ENCODE peak calls at places on chromosomes 5 and 9, in four cellular contexts. One of them, this sample, is unnamed. For H3K4me1, the result is how much of the 10 kb centered on the place peaks cover.

GRCh38 chr5:55062039-55062779 is 38.2 kb downstream of the GZMK start:
- DNase-seq in ovary: no peak
- DNase-seq in tibial artery: no peak
- DNase-seq in astrocyte: no peak
- DNase-seq in this sample: peak

GRCh38 chr5:106172681-106173532 is 1497.8 kb downstream of the EFNA5 start:
- DNase-seq in ovary: no peak
- DNase-seq in tibial artery: no peak
- DNase-seq in astrocyte: peak
- DNase-seq in this sample: no peak

GRCh38 chr9:34957492-34958410 is at the start of gene PHF24:
- DNase-seq in ovary: no peak
- DNase-seq in tibial artery: no peak
- DNase-seq in astrocyte: no peak
- DNase-seq in this sample: peak

GRCh38 chr9:126276056-126276728 is 50.4 kb upstream of the MVB12B start:
- DNase-seq in ovary: no peak
- DNase-seq in tibial artery: no peak
- DNase-seq in astrocyte: no peak
- DNase-seq in this sample: no peak

GRCh38 chr5:81402180-81402930 is 8.4 kb upstream of the ACOT12 start:
- DNase-seq in ovary: no peak
- DNase-seq in tibial artery: no peak
- DNase-seq in astrocyte: no peak
- DNase-seq in this sample: no peak

GRCh38 chr5:141742866-141743651 is 61.0 kb upstream of the ARAP3 start:
- DNase-seq in ovary: no peak
- DNase-seq in tibial artery: no peak
- DNase-seq in astrocyte: peak
- DNase-seq in this sample: no peak

GRCh38 chr5:135526924-135527323 is 8.8 kb downstream of the NEUROG1 start:
- DNase-seq in ovary: no peak
- DNase-seq in tibial artery: no peak
- DNase-seq in astrocyte: no peak
- DNase-seq in this sample: no peak

GRCh38 chr5:57692582-57693487 is 210.2 kb upstream of the ACTBL2 start:
- DNase-seq in ovary: peak
- DNase-seq in tibial artery: peak
- DNase-seq in astrocyte: peak
- DNase-seq in this sample: no peak

GRCh38 chr5:147310059-147310704 is 75.4 kb downstream of the STK32A start:
- DNase-seq in ovary: no peak
- DNase-seq in tibial artery: peak
- DNase-seq in astrocyte: peak
- DNase-seq in this sample: no peak

GRCh38 chr9:83701769-83702168 is 6.0 kb downstream of the UBQLN1 start:
- DNase-seq in ovary: no peak
- DNase-seq in tibial artery: no peak
- DNase-seq in astrocyte: peak
- DNase-seq in this sample: no peak
- H3K4me1 ChIP-seq in ovary: under half
- H3K4me1 ChIP-seq in tibial artery: under half
- H3K4me1 ChIP-seq in astrocyte: under half
- H3K4me1 ChIP-seq in this sample: half or more

GRCh38 chr5:139414601-139415121 is 10.8 kb upstream of the SPATA24 start:
- DNase-seq in ovary: no peak
- DNase-seq in tibial artery: no peak
- DNase-seq in astrocyte: peak
- DNase-seq in this sample: no peak

GRCh38 chr5:139415221-139415861 is 11.5 kb upstream of the SPATA24 start:
- DNase-seq in ovary: no peak
- DNase-seq in tibial artery: no peak
- DNase-seq in astrocyte: no peak
- DNase-seq in this sample: no peak

GRCh38 chr5:139417214-139417613 is 13.3 kb upstream of the SPATA24 start:
- DNase-seq in ovary: no peak
- DNase-seq in tibial artery: no peak
- DNase-seq in astrocyte: peak
- DNase-seq in this sample: no peak

GRCh38 chr5:139416651-139417050 is 12.8 kb upstream of the SPATA24 start:
- DNase-seq in ovary: no peak
- DNase-seq in tibial artery: no peak
- DNase-seq in astrocyte: no peak
- DNase-seq in this sample: no peak

GRCh38 chr5:139415869-139416268 is 12.0 kb upstream of the SPATA24 start:
- DNase-seq in ovary: no peak
- DNase-seq in tibial artery: no peak
- DNase-seq in astrocyte: no peak
- DNase-seq in this sample: no peak
- H3K27ac ChIP-seq in ovary: no peak
- H3K27ac ChIP-seq in tibial artery: peak
- H3K27ac ChIP-seq in astrocyte: no peak
- H3K27ac ChIP-seq in this sample: no peak

GRCh38 chr5:172956936-172957335 is 2.3 kb upstream of the RPL26L1 start:
- DNase-seq in ovary: no peak
- DNase-seq in tibial artery: no peak
- DNase-seq in astrocyte: no peak
- DNase-seq in this sample: no peak

GRCh38 chr5:172958268-172959046 is 767 bp upstream of the RPL26L1 start:
- DNase-seq in ovary: peak
- DNase-seq in tibial artery: peak
- DNase-seq in astrocyte: no peak
- DNase-seq in this sample: peak

GRCh38 chr5:172956228-172956627 is 3.0 kb upstream of the RPL26L1 start:
- DNase-seq in ovary: no peak
- DNase-seq in tibial artery: no peak
- DNase-seq in astrocyte: no peak
- DNase-seq in this sample: no peak

GRCh38 chr5:172957458-172957857 is 1.8 kb upstream of the RPL26L1 start:
- DNase-seq in ovary: no peak
- DNase-seq in tibial artery: no peak
- DNase-seq in astrocyte: no peak
- DNase-seq in this sample: no peak

GRCh38 chr5:172959824-172960799 is 888 bp downstream of the RPL26L1 start:
- DNase-seq in ovary: no peak
- DNase-seq in tibial artery: no peak
- DNase-seq in astrocyte: no peak
- DNase-seq in this sample: no peak
- H3K4me3 ChIP-seq in ovary: peak
- H3K4me3 ChIP-seq in tibial artery: peak
- H3K4me3 ChIP-seq in astrocyte: peak
- H3K4me3 ChIP-seq in this sample: peak

DNA sequence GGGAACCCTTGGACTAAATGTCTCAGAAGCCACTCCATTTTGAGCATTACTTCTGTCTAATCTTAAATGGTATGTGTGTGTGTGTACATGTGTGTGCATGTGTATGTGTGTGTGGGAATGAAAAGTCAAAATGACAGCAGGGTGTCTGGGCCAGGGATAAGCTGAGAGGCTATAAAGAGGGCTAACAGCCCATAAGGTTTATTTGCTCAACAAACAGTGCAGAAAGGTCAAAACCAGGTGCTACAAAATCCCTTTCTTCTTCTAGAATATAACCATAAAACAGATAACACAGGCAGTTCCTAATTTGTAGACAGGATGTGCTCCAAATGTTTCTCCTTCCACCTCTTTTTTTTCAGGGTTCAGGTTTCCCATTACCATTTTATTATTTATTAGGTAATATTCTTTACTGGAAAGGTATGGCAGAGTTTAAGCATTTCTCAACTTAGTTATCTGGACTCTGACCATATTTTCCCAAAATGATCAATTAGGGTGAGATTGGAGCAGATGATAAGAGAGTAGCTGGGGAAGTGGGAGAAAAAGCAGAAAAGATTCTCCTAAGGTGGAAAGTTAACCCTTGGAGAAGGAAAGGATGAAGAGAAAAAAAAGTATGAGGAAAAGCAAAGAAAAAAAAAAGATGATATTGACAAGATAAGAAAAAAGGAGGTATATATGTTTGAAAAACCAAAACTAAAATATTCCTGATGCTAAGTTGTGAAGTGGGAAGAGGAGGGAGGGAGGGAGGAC is 35.5 kb downstream of the B4GALT1 start:
- DNase-seq in ovary: no peak
- DNase-seq in tibial artery: no peak
- DNase-seq in astrocyte: no peak
- DNase-seq in this sample: no peak
- H3K4me1 ChIP-seq in ovary: under half
- H3K4me1 ChIP-seq in tibial artery: under half
- H3K4me1 ChIP-seq in astrocyte: under half
- H3K4me1 ChIP-seq in this sample: under half

DNA sequence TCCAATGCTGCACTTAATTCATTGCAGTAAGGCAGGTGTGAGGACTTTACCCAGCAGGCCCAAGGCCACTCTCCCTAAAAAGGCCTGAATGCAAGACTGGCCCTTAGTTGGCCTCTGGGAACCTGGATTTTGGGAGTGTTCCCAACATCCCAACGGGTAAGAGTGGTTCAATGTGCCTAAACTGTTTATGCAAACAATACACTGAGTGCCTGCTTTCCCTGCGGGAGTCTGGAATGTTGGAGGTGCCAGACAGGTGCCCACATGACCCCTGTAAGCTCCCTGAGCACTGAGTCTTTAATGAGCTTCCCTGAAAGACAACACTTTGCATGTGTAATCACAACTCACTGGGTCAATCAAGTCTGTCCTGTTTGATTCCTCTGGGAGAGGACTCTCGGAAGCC is 37.4 kb downstream of the NSUN2 start:
- DNase-seq in ovary: no peak
- DNase-seq in tibial artery: no peak
- DNase-seq in astrocyte: no peak
- DNase-seq in this sample: no peak
- H3K27ac ChIP-seq in ovary: no peak
- H3K27ac ChIP-seq in tibial artery: no peak
- H3K27ac ChIP-seq in astrocyte: no peak
- H3K27ac ChIP-seq in this sample: no peak

GRCh38 chr5:116498478-116498877 is 76.1 kb downstream of the SEMA6A start:
- DNase-seq in ovary: peak
- DNase-seq in tibial artery: no peak
- DNase-seq in astrocyte: no peak
- DNase-seq in this sample: no peak
- H3K4me3 ChIP-seq in ovary: no peak
- H3K4me3 ChIP-seq in tibial artery: no peak
- H3K4me3 ChIP-seq in astrocyte: no peak
- H3K4me3 ChIP-seq in this sample: no peak

GRCh38 chr9:134386951-134387831 is 60.9 kb downstream of the RXRA start:
- DNase-seq in ovary: peak
- DNase-seq in tibial artery: peak
- DNase-seq in astrocyte: no peak
- DNase-seq in this sample: no peak

GRCh38 chr9:134389659-134390058 is 63.4 kb downstream of the RXRA start:
- DNase-seq in ovary: no peak
- DNase-seq in tibial artery: no peak
- DNase-seq in astrocyte: no peak
- DNase-seq in this sample: no peak

GRCh38 chr9:134390537-134390936 is 64.3 kb downstream of the RXRA start:
- DNase-seq in ovary: no peak
- DNase-seq in tibial artery: no peak
- DNase-seq in astrocyte: no peak
- DNase-seq in this sample: peak

GRCh38 chr9:134388976-134389375 is 62.7 kb downstream of the RXRA start:
- DNase-seq in ovary: no peak
- DNase-seq in tibial artery: no peak
- DNase-seq in astrocyte: no peak
- DNase-seq in this sample: no peak

GRCh38 chr9:134388289-134388808 is 62.1 kb downstream of the RXRA start:
- DNase-seq in ovary: no peak
- DNase-seq in tibial artery: no peak
- DNase-seq in astrocyte: no peak
- DNase-seq in this sample: no peak
- H3K4me1 ChIP-seq in ovary: under half
- H3K4me1 ChIP-seq in tibial artery: half or more
- H3K4me1 ChIP-seq in astrocyte: under half
- H3K4me1 ChIP-seq in this sample: under half

This sample was measured in CD8-positive, alpha-beta memory T cell.